ENCODE peak calls at places on chromosomes 11 and 22, in eight cellular contexts. One of them, this sample, is unnamed.

GRCh38 chr11:132686827-132687370 is 845.4 kb downstream of the OPCML start:
- DNase-seq in naive B cell: no peak
- DNase-seq in stimulated activated naive CD8-positive, alpha-beta T cell treated with anti-CD3 and anti-CD28 coated beads, Interleukin-15, amount 100 ng/mL, for 72 hours: no peak
- DNase-seq in stimulated activated CD4-positive, alpha-beta T cell treated with anti-CD3 and anti-CD28 coated beads, Interleukin-1b, Interleukin-23, amount 100 ng/mL, for 1 hour: no peak
- DNase-seq in activated CD4-positive, alpha-beta T cell treated with anti-CD3 and anti-CD28 coated beads, Interleukin-2, amount 10 ng/mL, durations not matched to agents 7 days and 5 days: no peak
- DNase-seq in T-cell: no peak
- DNase-seq in anterior cingulate cortex: no peak
- DNase-seq in AG20443: no peak
- DNase-seq in this sample: no peak

GRCh38 chr22:48353116-48353947 is 1474.3 kb downstream of the BRD1 start:
- DNase-seq in stimulated activated CD4-positive, alpha-beta T cell treated with anti-CD3 and anti-CD28 coated beads, Interleukin-1b, Interleukin-23, amount 100 ng/mL, for 1 hour: no peak
- DNase-seq in T-cell: no peak
- DNase-seq in anterior cingulate cortex: no peak
- DNase-seq in activated CD4-positive, alpha-beta T cell treated with anti-CD3 and anti-CD28 coated beads, Interleukin-2, amount 10 ng/mL, durations not matched to agents 7 days and 5 days: no peak
- DNase-seq in naive B cell: no peak
- DNase-seq in stimulated activated naive CD8-positive, alpha-beta T cell treated with anti-CD3 and anti-CD28 coated beads, Interleukin-15, amount 100 ng/mL, for 72 hours: no peak
- DNase-seq in AG20443: no peak
- DNase-seq in this sample: peak; percentile 8

GRCh38 chr11:61555051-61555969 is 25.6 kb downstream of the SYT7 start:
- DNase-seq in anterior cingulate cortex: no peak
- DNase-seq in activated CD4-positive, alpha-beta T cell treated with anti-CD3 and anti-CD28 coated beads, Interleukin-2, amount 10 ng/mL, durations not matched to agents 7 days and 5 days: no peak
- DNase-seq in stimulated activated CD4-positive, alpha-beta T cell treated with anti-CD3 and anti-CD28 coated beads, Interleukin-1b, Interleukin-23, amount 100 ng/mL, for 1 hour: no peak
- DNase-seq in T-cell: no peak
- DNase-seq in naive B cell: no peak
- DNase-seq in AG20443: no peak
- DNase-seq in stimulated activated naive CD8-positive, alpha-beta T cell treated with anti-CD3 and anti-CD28 coated beads, Interleukin-15, amount 100 ng/mL, for 72 hours: no peak
- DNase-seq in this sample: no peak

GRCh38 chr11:26777276-26777939 is 55.5 kb upstream of the SLC5A12 start:
- DNase-seq in activated CD4-positive, alpha-beta T cell treated with anti-CD3 and anti-CD28 coated beads, Interleukin-2, amount 10 ng/mL, durations not matched to agents 7 days and 5 days: no peak
- DNase-seq in stimulated activated naive CD8-positive, alpha-beta T cell treated with anti-CD3 and anti-CD28 coated beads, Interleukin-15, amount 100 ng/mL, for 72 hours: no peak
- DNase-seq in T-cell: no peak
- DNase-seq in naive B cell: no peak
- DNase-seq in AG20443: no peak
- DNase-seq in stimulated activated CD4-positive, alpha-beta T cell treated with anti-CD3 and anti-CD28 coated beads, Interleukin-1b, Interleukin-23, amount 100 ng/mL, for 1 hour: no peak
- DNase-seq in anterior cingulate cortex: no peak
- DNase-seq in this sample: no peak

GRCh38 chr11:952406-953385 is 27.0 kb downstream of the AP2A2 start:
- DNase-seq in stimulated activated CD4-positive, alpha-beta T cell treated with anti-CD3 and anti-CD28 coated beads, Interleukin-1b, Interleukin-23, amount 100 ng/mL, for 1 hour: no peak
- DNase-seq in AG20443: no peak
- DNase-seq in anterior cingulate cortex: no peak
- DNase-seq in naive B cell: no peak
- DNase-seq in stimulated activated naive CD8-positive, alpha-beta T cell treated with anti-CD3 and anti-CD28 coated beads, Interleukin-15, amount 100 ng/mL, for 72 hours: no peak
- DNase-seq in activated CD4-positive, alpha-beta T cell treated with anti-CD3 and anti-CD28 coated beads, Interleukin-2, amount 10 ng/mL, durations not matched to agents 7 days and 5 days: no peak
- DNase-seq in T-cell: no peak
- DNase-seq in this sample: no peak

GRCh38 chr22:37362618-37363017 is 64.7 kb downstream of the ELFN2 start:
- DNase-seq in anterior cingulate cortex: no peak
- DNase-seq in T-cell: no peak
- DNase-seq in AG20443: peak; percentile 49
- DNase-seq in naive B cell: no peak
- DNase-seq in stimulated activated naive CD8-positive, alpha-beta T cell treated with anti-CD3 and anti-CD28 coated beads, Interleukin-15, amount 100 ng/mL, for 72 hours: no peak
- DNase-seq in stimulated activated CD4-positive, alpha-beta T cell treated with anti-CD3 and anti-CD28 coated beads, Interleukin-1b, Interleukin-23, amount 100 ng/mL, for 1 hour: no peak
- DNase-seq in activated CD4-positive, alpha-beta T cell treated with anti-CD3 and anti-CD28 coated beads, Interleukin-2, amount 10 ng/mL, durations not matched to agents 7 days and 5 days: no peak
- DNase-seq in this sample: no peak

GRCh38 chr11:118294053-118294452 is 10.5 kb upstream of the CD3E start:
- DNase-seq in anterior cingulate cortex: no peak
- DNase-seq in naive B cell: no peak
- DNase-seq in stimulated activated CD4-positive, alpha-beta T cell treated with anti-CD3 and anti-CD28 coated beads, Interleukin-1b, Interleukin-23, amount 100 ng/mL, for 1 hour: no peak
- DNase-seq in T-cell: no peak
- DNase-seq in activated CD4-positive, alpha-beta T cell treated with anti-CD3 and anti-CD28 coated beads, Interleukin-2, amount 10 ng/mL, durations not matched to agents 7 days and 5 days: no peak
- DNase-seq in stimulated activated naive CD8-positive, alpha-beta T cell treated with anti-CD3 and anti-CD28 coated beads, Interleukin-15, amount 100 ng/mL, for 72 hours: no peak
- DNase-seq in AG20443: no peak
- DNase-seq in this sample: no peak

GRCh38 chr11:100735949-100736675 is 49.0 kb downstream of the ARHGAP42 start:
- DNase-seq in stimulated activated CD4-positive, alpha-beta T cell treated with anti-CD3 and anti-CD28 coated beads, Interleukin-1b, Interleukin-23, amount 100 ng/mL, for 1 hour: no peak
- DNase-seq in AG20443: no peak
- DNase-seq in activated CD4-positive, alpha-beta T cell treated with anti-CD3 and anti-CD28 coated beads, Interleukin-2, amount 10 ng/mL, durations not matched to agents 7 days and 5 days: no peak
- DNase-seq in naive B cell: no peak
- DNase-seq in anterior cingulate cortex: no peak
- DNase-seq in T-cell: no peak
- DNase-seq in stimulated activated naive CD8-positive, alpha-beta T cell treated with anti-CD3 and anti-CD28 coated beads, Interleukin-15, amount 100 ng/mL, for 72 hours: no peak
- DNase-seq in this sample: peak; percentile 62

GRCh38 chr11:23425379-23425778 is 565.1 kb upstream of the CCDC179 start:
- DNase-seq in AG20443: no peak
- DNase-seq in stimulated activated CD4-positive, alpha-beta T cell treated with anti-CD3 and anti-CD28 coated beads, Interleukin-1b, Interleukin-23, amount 100 ng/mL, for 1 hour: no peak
- DNase-seq in naive B cell: no peak
- DNase-seq in T-cell: no peak
- DNase-seq in stimulated activated naive CD8-positive, alpha-beta T cell treated with anti-CD3 and anti-CD28 coated beads, Interleukin-15, amount 100 ng/mL, for 72 hours: no peak
- DNase-seq in activated CD4-positive, alpha-beta T cell treated with anti-CD3 and anti-CD28 coated beads, Interleukin-2, amount 10 ng/mL, durations not matched to agents 7 days and 5 days: no peak
- DNase-seq in anterior cingulate cortex: no peak
- DNase-seq in this sample: no peak

GRCh38 chr11:16767957-16768356 is 29.5 kb downstream of the C11orf58 start:
- DNase-seq in T-cell: no peak
- DNase-seq in naive B cell: no peak
- DNase-seq in stimulated activated CD4-positive, alpha-beta T cell treated with anti-CD3 and anti-CD28 coated beads, Interleukin-1b, Interleukin-23, amount 100 ng/mL, for 1 hour: no peak
- DNase-seq in stimulated activated naive CD8-positive, alpha-beta T cell treated with anti-CD3 and anti-CD28 coated beads, Interleukin-15, amount 100 ng/mL, for 72 hours: no peak
- DNase-seq in anterior cingulate cortex: no peak
- DNase-seq in AG20443: no peak
- DNase-seq in activated CD4-positive, alpha-beta T cell treated with anti-CD3 and anti-CD28 coated beads, Interleukin-2, amount 10 ng/mL, durations not matched to agents 7 days and 5 days: no peak
- DNase-seq in this sample: no peak

GRCh38 chr11:133928628-133929059 is 28.1 kb downstream of the IGSF9B start:
- DNase-seq in activated CD4-positive, alpha-beta T cell treated with anti-CD3 and anti-CD28 coated beads, Interleukin-2, amount 10 ng/mL, durations not matched to agents 7 days and 5 days: peak; percentile 84
- DNase-seq in AG20443: no peak
- DNase-seq in naive B cell: no peak
- DNase-seq in stimulated activated naive CD8-positive, alpha-beta T cell treated with anti-CD3 and anti-CD28 coated beads, Interleukin-15, amount 100 ng/mL, for 72 hours: peak; percentile 88
- DNase-seq in anterior cingulate cortex: no peak
- DNase-seq in stimulated activated CD4-positive, alpha-beta T cell treated with anti-CD3 and anti-CD28 coated beads, Interleukin-1b, Interleukin-23, amount 100 ng/mL, for 1 hour: no peak
- DNase-seq in T-cell: peak; percentile 36
- DNase-seq in this sample: peak; percentile 22

GRCh38 chr22:19522190-19522880 is 1.9 kb downstream of the CLDN5 start:
- DNase-seq in activated CD4-positive, alpha-beta T cell treated with anti-CD3 and anti-CD28 coated beads, Interleukin-2, amount 10 ng/mL, durations not matched to agents 7 days and 5 days: no peak
- DNase-seq in naive B cell: no peak
- DNase-seq in stimulated activated naive CD8-positive, alpha-beta T cell treated with anti-CD3 and anti-CD28 coated beads, Interleukin-15, amount 100 ng/mL, for 72 hours: no peak
- DNase-seq in stimulated activated CD4-positive, alpha-beta T cell treated with anti-CD3 and anti-CD28 coated beads, Interleukin-1b, Interleukin-23, amount 100 ng/mL, for 1 hour: no peak
- DNase-seq in T-cell: no peak
- DNase-seq in AG20443: peak; percentile 9
- DNase-seq in anterior cingulate cortex: no peak
- DNase-seq in this sample: no peak